ENCODE peak calls at places on chromosome 2, in six cellular contexts. S is body of pancreas, F is retinal pigment epithelial cell, T is kidney epithelial cell, N is HFFc6, P is breast epithelium. L is an unnamed sample.

GRCh38 chr2:118013724-118014491 is at the start of gene CCDC93:
- DNase-seq in S (peak), P (peak), T (peak), N (peak), F (no peak), L (peak)

GRCh38 chr2:205803507-205803906 is 121.2 kb downstream of the NRP2 start:
- DNase-seq in S (no peak), P (no peak), N (no peak), F (no peak), T (no peak), L (no peak)

GRCh38 chr2:105090091-105090490 is 52.2 kb downstream of the MRPS9 start:
- DNase-seq in F (no peak), N (no peak), T (no peak), S (no peak), P (no peak), L (no peak)

GRCh38 chr2:6924918-6925194 is 7.6 kb downstream of the RNF144A start:
- DNase-seq in F (no peak), T (no peak), P (no peak), N (no peak), S (no peak), L (no peak)

GRCh38 chr2:109429711-109430265 is 184.0 kb downstream of the SEPTIN10 start:
- DNase-seq in P (no peak), T (no peak), F (no peak), S (no peak), N (no peak), L (no peak)

GRCh38 chr2:9800975-9801723 is 42.1 kb upstream of the TAF1B start:
- DNase-seq in N (peak), T (no peak), P (peak), S (peak), F (no peak), L (peak)

GRCh38 chr2:132999421-132999820 is 329.4 kb upstream of the LYPD1 start:
- DNase-seq in T (no peak), S (no peak), F (no peak), N (no peak), P (no peak), L (no peak)

GRCh38 chr2:238596571-238597551 is 170.1 kb downstream of the ASB1 start:
- DNase-seq in F (peak), S (peak), N (peak), T (peak), P (peak), L (peak)

GRCh38 chr2:163565192-163565591 is 170.6 kb downstream of the FIGN start:
- DNase-seq in T (no peak), P (no peak), F (no peak), S (no peak), N (no peak), L (no peak)

GRCh38 chr2:20224191-20224715 is 677 bp downstream of the SDC1 start:
- DNase-seq in N (no peak), S (no peak), F (no peak), P (no peak), T (no peak), L (no peak)

GRCh38 chr2:36376319-36376765 is 20.8 kb downstream of the CRIM1 start:
- DNase-seq in F (no peak), P (peak), T (no peak), N (no peak), S (peak), L (no peak)

GRCh38 chr2:55309441-55309840 is 40.4 kb upstream of the MTIF2 start:
- DNase-seq in P (no peak), N (peak), T (peak), S (no peak), F (peak), L (peak)

GRCh38 chr2:172664766-172665165 is 70.9 kb upstream of the RAPGEF4 start:
- DNase-seq in F (no peak), N (no peak), S (no peak), P (no peak), T (no peak), L (no peak)

GRCh38 chr2:239806276-239806675 is 218.9 kb downstream of the NDUFA10 start:
- DNase-seq in S (no peak), F (no peak), T (no peak), P (no peak), N (no peak), L (no peak)

GRCh38 chr2:11682590-11682915 is 12.6 kb upstream of the NTSR2 start:
- DNase-seq in P (no peak), N (no peak), T (no peak), F (no peak), S (no peak), L (no peak)

GRCh38 chr2:165743442-165743841 is 50.6 kb downstream of the GALNT3 start:
- DNase-seq in P (no peak), N (no peak), F (no peak), T (no peak), S (no peak), L (no peak)

GRCh38 chr2:216057688-216058193 is 23.9 kb downstream of the PECR start:
- DNase-seq in F (no peak), T (peak), S (peak), P (no peak), N (peak), L (no peak)

GRCh38 chr2:216064014-216064630 is 17.5 kb downstream of the PECR start:
- DNase-seq in T (no peak), S (no peak), F (no peak), P (no peak), N (no peak), L (no peak)

GRCh38 chr2:216056739-216057138 is 24.9 kb downstream of the PECR start:
- DNase-seq in N (no peak), S (no peak), P (no peak), T (no peak), F (no peak), L (no peak)

GRCh38 chr2:216055661-216056060 is 25.9 kb downstream of the PECR start:
- DNase-seq in T (no peak), P (no peak), N (no peak), S (no peak), F (no peak), L (no peak)

GRCh38 chr2:216059233-216059834 is 22.3 kb downstream of the PECR start:
- DNase-seq in F (no peak), S (no peak), T (no peak), N (no peak), P (no peak), L (no peak)
- TF ChIP-seq CTCF in F (peak), S (no peak), T (peak), N (peak), P (no peak), L (no peak)

DNA sequence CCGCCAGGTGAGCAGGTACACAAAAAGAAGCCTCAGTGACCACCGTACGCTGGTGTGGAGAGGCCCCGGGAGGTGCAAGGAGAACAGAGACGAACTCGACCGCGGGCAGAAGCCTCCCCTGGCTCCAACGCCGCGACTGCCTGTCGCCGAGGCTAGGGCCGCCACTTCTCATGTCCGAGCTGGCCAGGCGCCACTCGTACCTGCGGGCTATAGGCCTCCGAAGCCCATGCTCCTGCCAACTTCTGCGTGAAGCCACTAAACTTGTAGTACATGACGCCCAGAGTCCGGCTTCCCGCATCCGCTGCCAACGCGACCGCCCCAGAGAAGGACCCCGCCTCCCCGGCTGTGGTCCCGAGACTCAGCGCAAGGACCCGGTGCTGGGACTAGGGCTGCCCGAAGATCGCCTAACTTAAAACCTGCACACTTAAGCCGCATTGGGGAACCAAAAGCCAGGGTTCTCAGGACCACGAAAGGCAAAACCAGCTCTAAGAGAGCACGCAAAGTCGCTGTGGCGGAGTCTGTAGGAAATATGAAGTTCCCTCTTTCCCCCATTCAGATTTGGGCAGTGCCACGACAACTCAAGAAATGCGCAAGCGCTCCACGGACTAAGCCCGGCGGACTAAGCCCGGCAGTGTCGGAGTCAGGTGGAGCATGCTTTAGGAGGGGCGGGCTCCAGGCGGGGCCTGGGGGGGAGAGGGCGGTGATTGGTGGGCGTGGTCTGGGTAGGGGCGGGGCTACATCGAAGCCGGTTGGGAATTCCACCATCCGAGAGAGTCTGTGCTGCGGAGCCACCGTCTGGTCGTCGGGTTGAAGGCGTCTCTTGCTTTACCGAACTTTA is at the start of gene COX7A2L:
- DNase-seq in N (peak), T (peak), P (peak), F (peak), S (peak), L (peak)
- TF ChIP-seq CTCF in N (peak), T (peak), P (peak), F (peak), S (no peak), L (peak)

GRCh38 chr2:230541934-230542380 is 126.0 kb downstream of the SP100 start:
- DNase-seq in P (no peak), S (no peak), T (no peak), N (peak), F (no peak), L (no peak)

GRCh38 chr2:230537531-230537976 is 121.6 kb downstream of the SP100 start:
- DNase-seq in P (no peak), F (no peak), T (no peak), S (no peak), N (no peak), L (no peak)

GRCh38 chr2:230542751-230543150 is 126.8 kb downstream of the SP100 start:
- DNase-seq in F (no peak), N (no peak), T (no peak), P (no peak), S (no peak), L (no peak)

DNA sequence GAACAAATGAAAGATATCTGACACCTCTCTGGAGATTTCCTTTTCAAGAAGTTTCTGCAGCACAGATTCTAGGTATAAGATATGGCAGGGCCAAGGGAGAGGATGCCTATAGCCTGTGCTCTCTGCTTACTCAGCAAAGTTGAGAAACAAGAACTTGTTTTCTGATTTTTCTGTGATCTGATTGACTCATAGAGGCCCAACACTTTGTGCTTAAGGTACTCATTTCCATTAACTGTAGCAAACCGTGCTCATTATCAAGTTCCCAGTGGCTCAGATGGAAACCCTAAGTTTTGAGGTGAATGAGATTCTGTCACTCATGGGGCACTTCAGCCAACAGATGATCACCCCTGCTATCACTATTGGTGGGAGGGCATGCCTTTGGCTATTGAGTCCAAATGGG is 124.3 kb downstream of the SP100 start:
- DNase-seq in S (no peak), F (no peak), T (no peak), N (no peak), P (no peak), L (no peak)
- TF ChIP-seq CTCF in S (no peak), F (no peak), T (no peak), N (no peak), P (no peak), L (no peak)

GRCh38 chr2:60500861-60501260 is 52.6 kb downstream of the BCL11A start:
- DNase-seq in P (no peak), S (no peak), T (no peak), N (no peak), F (no peak), L (no peak)

GRCh38 chr2:60502123-60502522 is 51.3 kb downstream of the BCL11A start:
- DNase-seq in F (no peak), N (no peak), P (no peak), S (no peak), T (no peak), L (no peak)

GRCh38 chr2:60505240-60505639 is 48.2 kb downstream of the BCL11A start:
- DNase-seq in T (no peak), N (no peak), F (no peak), S (no peak), P (no peak), L (no peak)

GRCh38 chr2:60505861-60506260 is 47.6 kb downstream of the BCL11A start:
- DNase-seq in T (no peak), F (no peak), N (no peak), S (no peak), P (no peak), L (no peak)

DNA sequence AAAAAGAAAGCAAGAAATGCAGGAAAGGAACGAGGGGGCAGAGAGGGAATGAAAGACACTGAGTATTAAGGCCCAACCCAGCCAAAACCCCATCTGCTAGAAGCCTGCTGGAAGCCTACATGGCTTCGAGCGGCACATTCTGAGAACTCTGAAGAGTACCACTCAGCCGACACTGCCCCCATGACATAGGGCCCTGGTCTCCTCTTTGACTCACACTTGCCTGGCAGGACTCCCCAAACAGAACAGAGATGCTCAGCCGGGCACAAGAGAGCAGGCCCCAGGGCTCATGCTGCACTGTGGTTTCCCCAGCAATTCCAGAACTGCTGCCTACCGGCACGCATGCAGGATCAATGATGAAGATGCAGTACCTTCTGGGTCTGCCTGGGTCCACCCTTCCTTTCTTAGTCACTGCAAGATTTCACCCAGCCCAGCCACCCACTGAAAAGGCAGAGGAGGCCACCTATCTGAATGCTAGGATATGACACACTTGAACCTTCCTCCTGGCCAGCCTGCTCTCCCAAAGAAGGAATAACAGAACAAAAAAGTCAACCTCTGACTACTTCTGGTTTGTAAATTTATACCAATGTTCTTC is 49.4 kb downstream of the BCL11A start:
- DNase-seq in T (no peak), F (no peak), N (no peak), P (no peak), S (no peak), L (no peak)
- TF ChIP-seq CTCF in T (no peak), F (no peak), N (no peak), P (peak), S (no peak), L (no peak)

L was measured in HFF-Myc.